ENCODE peak calls at places on chromosomes 5 and 9, in eight cellular contexts. U is activated naive CD4-positive, alpha-beta T cell treated with Interleukin-2 at 50 U/mL for 16 hours; A is NCI-H146; I is NCI-H2107; L is bronchial epithelial cell; D is iPS DF 6.9; W is fibroblast of the aortic adventitia; R is endodermal cell. T is an unnamed sample.
A peak's percentile ranks its signal among the peaks of the same experiment; 100 is the strongest.

GRCh38 chr9:124342402-124342945 is 72.8 kb downstream of the PSMB7 start:
- DNase-seq in A (no peak), I (no peak), D (no peak), L (no peak), W (no peak), U (no peak), R (no peak), T (no peak)

GRCh38 chr9:34688329-34689161 is 2.5 kb downstream of the CCL19 start:
- DNase-seq in R (no peak), D (no peak), A (peak; percentile 22), I (no peak), U (no peak), W (no peak), L (no peak), T (no peak)

GRCh38 chr9:127873886-127874285 is 3.6 kb downstream of the AK1 start:
- DNase-seq in R (peak; percentile 38), W (peak; percentile 76), D (no peak), L (no peak), U (no peak), I (no peak), A (no peak), T (no peak)

GRCh38 chr5:131640043-131640856 is 5.2 kb upstream of the RAPGEF6 start:
- DNase-seq in I (no peak), W (peak; percentile 50), D (no peak), L (peak; percentile 83), U (peak; percentile 65), R (no peak), A (no peak), T (peak; percentile 63)

GRCh38 chr5:141430332-141431113 is at the start of gene PCDHGA12:
- DNase-seq in W (peak; percentile 97), U (no peak), A (no peak), I (no peak), D (no peak), R (no peak), L (peak; percentile 72), T (no peak)

GRCh38 chr9:73643379-73644013 is 491.8 kb downstream of the ANXA1 start:
- DNase-seq in L (peak; percentile 92), A (no peak), R (no peak), D (no peak), U (no peak), W (peak; percentile 58), I (no peak), T (no peak)

GRCh38 chr5:69404659-69405330 is 10.1 kb upstream of the MARVELD2 start:
- DNase-seq in D (no peak), W (no peak), U (no peak), L (no peak), R (no peak), A (no peak), I (no peak), T (no peak)

GRCh38 chr9:15306068-15306756 is 804 bp downstream of the TTC39B start:
- DNase-seq in U (peak; percentile 41), I (peak; percentile 67), L (peak; percentile 83), D (no peak), R (peak; percentile 88), W (peak; percentile 49), A (peak; percentile 93), T (peak; percentile 66)

GRCh38 chr5:150577378-150577777 is 63.1 kb upstream of the SYNPO start:
- DNase-seq in R (peak; percentile 26), W (no peak), D (no peak), A (no peak), L (no peak), U (no peak), I (no peak), T (no peak)

GRCh38 chr5:135830384-135831275 is 3.8 kb upstream of the SLC25A48 start:
- DNase-seq in A (no peak), U (no peak), R (peak; percentile 21), L (no peak), I (no peak), W (no peak), D (no peak), T (no peak)

GRCh38 chr9:22053178-22053577 is 44.1 kb upstream of the CDKN2B start:
- DNase-seq in W (peak; percentile 32), D (no peak), R (no peak), U (no peak), L (no peak), I (no peak), A (no peak), T (no peak)

GRCh38 chr5:143311428-143311827 is 92.1 kb downstream of the NR3C1 start:
- DNase-seq in I (no peak), W (peak; percentile 81), A (no peak), L (peak; percentile 98), R (no peak), D (no peak), U (no peak), T (no peak)

GRCh38 chr5:133274597-133274935 is 222.8 kb downstream of the HSPA4 start:
- DNase-seq in D (no peak), W (peak; percentile 2), A (peak; percentile 73), R (no peak), L (no peak), U (no peak), I (no peak), T (no peak)

GRCh38 chr5:172624083-172624995 is 16.7 kb upstream of the NEURL1B start:
- DNase-seq in D (no peak), A (no peak), R (no peak), W (no peak), U (no peak), I (no peak), L (no peak), T (no peak)

GRCh38 chr5:72234265-72234700 is 85.8 kb downstream of the MRPS27 start:
- DNase-seq in U (peak; percentile 8), L (peak; percentile 94), A (no peak), D (no peak), I (no peak), W (peak; percentile 79), R (no peak), T (no peak)

GRCh38 chr5:171614511-171614910 is 171.1 kb upstream of the SMIM23 start:
- DNase-seq in W (no peak), R (no peak), U (no peak), D (no peak), I (no peak), A (no peak), L (no peak), T (no peak)

GRCh38 chr9:85224729-85225128 is 517.0 kb downstream of the AGTPBP1 start:
- DNase-seq in W (peak; percentile 95), I (no peak), D (no peak), U (no peak), L (peak; percentile 95), A (no peak), R (no peak), T (no peak)

GRCh38 chr9:120755827-120756434 is 37.3 kb downstream of the FBXW2 start:
- DNase-seq in L (peak; percentile 42), U (peak; percentile 62), A (peak; percentile 10), D (peak; percentile 27), W (peak; percentile 62), I (peak; percentile 22), R (peak; percentile 88), T (peak; percentile 64)

GRCh38 chr9:69136185-69136584 is 37.9 kb upstream of the TJP2 start:
- DNase-seq in W (no peak), U (no peak), I (no peak), L (no peak), R (no peak), A (no peak), D (no peak), T (no peak)

GRCh38 chr5:139855451-139855850 is 59.8 kb downstream of the PSD2 start:
- DNase-seq in U (no peak), D (no peak), A (no peak), W (no peak), I (no peak), L (no peak), R (no peak), T (no peak)

T was measured in activated T-cell treated with anti-CD3 and anti-CD28 coated beads, Interleukin-2, amount 50 U/mL, for 24 hours.